ENCODE peak calls at places on chromosomes 11 and 22, in ten cellular contexts. Z is HTR-8/SVneo, E is NCI-H2081, S is osteocyte, P is tibial artery, Q is T-helper 1 cell, B is LoVo, K is GM06990, Y is mucosa of descending colon, A is KBM-7. V is an unnamed sample.

GRCh38 chr22:46514592-46515207 is 22.7 kb downstream of the CELSR1 start:
- DNase-seq in Z (peak), E (no peak), S (no peak), P (no peak), Q (no peak), B (no peak), K (no peak), Y (no peak), A (no peak), V (no peak)

GRCh38 chr11:57646221-57646620 is 3.5 kb downstream of the YPEL4 start:
- DNase-seq in Z (no peak), E (no peak), S (no peak), P (no peak), Q (no peak), B (no peak), K (no peak), Y (no peak), A (no peak), V (no peak)

GRCh38 chr11:2968501-2968900 is 23.6 kb downstream of the NAP1L4 start:
- DNase-seq in Z (no peak), E (no peak), S (no peak), P (no peak), Q (no peak), B (no peak), K (no peak), Y (no peak), A (no peak), V (no peak)

GRCh38 chr22:35950262-35950661 is 78.4 kb downstream of the RBFOX2 start:
- DNase-seq in Z (no peak), E (no peak), S (no peak), P (no peak), Q (no peak), B (no peak), K (no peak), Y (no peak), A (no peak), V (no peak)

GRCh38 chr11:44894217-44894617 is 56.5 kb downstream of the TP53I11 start:
- DNase-seq in Z (peak), E (peak), S (peak), P (peak), Q (peak), B (peak), K (peak), Y (peak), A (peak), V (no peak)

GRCh38 chr22:43891360-43892182 is at the start of gene PNPLA5:
- DNase-seq in Z (no peak), E (no peak), S (no peak), P (no peak), Q (no peak), B (no peak), K (no peak), Y (no peak), A (no peak), V (no peak)

GRCh38 chr11:65576867-65577755 is 1.3 kb downstream of the EHBP1L1 start:
- DNase-seq in Z (peak), E (no peak), S (no peak), P (peak), Q (no peak), B (peak), K (no peak), Y (peak), A (peak), V (no peak)

GRCh38 chr11:6258571-6258998 is 1.1 kb upstream of the CCKBR start:
- DNase-seq in Z (no peak), E (no peak), S (no peak), P (no peak), Q (no peak), B (no peak), K (no peak), Y (no peak), A (no peak), V (no peak)

GRCh38 chr11:1288426-1289151 is 20.8 kb downstream of the TOLLIP start:
- DNase-seq in Z (no peak), E (no peak), S (no peak), P (no peak), Q (no peak), B (no peak), K (no peak), Y (no peak), A (no peak), V (no peak)

GRCh38 chr22:26673485-26673884 is 16.1 kb downstream of the MIAT start:
- DNase-seq in Z (no peak), E (no peak), S (no peak), P (no peak), Q (peak), B (peak), K (no peak), Y (no peak), A (no peak), V (no peak)

GRCh38 chr22:17913705-17914282 is 110.6 kb downstream of the MICAL3 start:
- DNase-seq in Z (no peak), E (no peak), S (no peak), P (no peak), Q (no peak), B (no peak), K (no peak), Y (no peak), A (no peak), V (no peak)

GRCh38 chr11:288328-289144 is at the start of gene PGGHG:
- DNase-seq in Z (peak), E (peak), S (no peak), P (peak), Q (peak), B (peak), K (no peak), Y (peak), A (no peak), V (no peak)

GRCh38 chr11:1888811-1889526 is 2.7 kb downstream of the PRR33 start:
- DNase-seq in Z (no peak), E (no peak), S (no peak), P (no peak), Q (peak), B (no peak), K (no peak), Y (no peak), A (peak), V (no peak)

GRCh38 chr22:17112491-17113042 is 8.6 kb downstream of the TMEM121B start:
- DNase-seq in Z (no peak), E (no peak), S (no peak), P (no peak), Q (no peak), B (no peak), K (no peak), Y (no peak), A (no peak), V (no peak)

GRCh38 chr11:86473991-86474833 is 99.5 kb downstream of the CCDC81 start:
- DNase-seq in Z (no peak), E (no peak), S (no peak), P (peak), Q (no peak), B (no peak), K (no peak), Y (no peak), A (no peak), V (no peak)

V was measured in esophagus squamous epithelium.